ENCODE peak calls at places on chromosomes 6 and 20, in seven cellular contexts. One of them, this sample, is unnamed. For H3K4me1, the result is how much of the 10 kb centered on the place peaks cover.

GRCh38 chr6:28597924-28598323 is 72.2 kb downstream of the GPX5 start:
- DNase-seq in mesendoderm: peak
- DNase-seq in neuronal stem cell: no peak
- DNase-seq in H1: no peak
- DNase-seq in IMR-90: no peak
- DNase-seq in H9: no peak
- DNase-seq in mesenchymal stem cell: peak
- DNase-seq in this sample: peak

GRCh38 chr6:31477521-31477920 is 20.4 kb upstream of the MICB start:
- DNase-seq in mesendoderm: no peak
- DNase-seq in neuronal stem cell: no peak
- DNase-seq in IMR-90: no peak
- DNase-seq in H1: peak
- DNase-seq in mesenchymal stem cell: no peak
- DNase-seq in H9: no peak
- DNase-seq in this sample: no peak

GRCh38 chr6:29917843-29918242 is 24.5 kb upstream of the HLA-A start:
- DNase-seq in mesendoderm: peak
- DNase-seq in mesenchymal stem cell: no peak
- DNase-seq in H1: no peak
- DNase-seq in neuronal stem cell: no peak
- DNase-seq in IMR-90: no peak
- DNase-seq in H9: no peak
- DNase-seq in this sample: no peak

GRCh38 chr6:81937296-81937937 is 184.9 kb upstream of the TENT5A start:
- DNase-seq in H9: no peak
- DNase-seq in mesendoderm: no peak
- DNase-seq in H1: no peak
- DNase-seq in mesenchymal stem cell: peak
- DNase-seq in IMR-90: peak
- DNase-seq in neuronal stem cell: no peak
- DNase-seq in this sample: no peak

GRCh38 chr20:58754584-58754983 is 62.0 kb downstream of the NPEPL1 start:
- DNase-seq in IMR-90: no peak
- DNase-seq in mesendoderm: no peak
- DNase-seq in neuronal stem cell: no peak
- DNase-seq in H1: no peak
- DNase-seq in H9: no peak
- DNase-seq in mesenchymal stem cell: no peak
- DNase-seq in this sample: no peak

GRCh38 chr6:37654727-37655500 is 42.8 kb downstream of the MDGA1 start:
- DNase-seq in mesendoderm: no peak
- DNase-seq in neuronal stem cell: no peak
- DNase-seq in H1: no peak
- DNase-seq in mesenchymal stem cell: no peak
- DNase-seq in H9: no peak
- DNase-seq in IMR-90: no peak
- DNase-seq in this sample: no peak

GRCh38 chr6:14819840-14820420 is 425.9 kb upstream of the JARID2 start:
- DNase-seq in neuronal stem cell: no peak
- DNase-seq in IMR-90: no peak
- DNase-seq in H9: no peak
- DNase-seq in mesenchymal stem cell: no peak
- DNase-seq in H1: no peak
- DNase-seq in mesendoderm: no peak
- DNase-seq in this sample: no peak

GRCh38 chr20:41309817-41310216 is 7.7 kb downstream of the ZHX3 start:
- DNase-seq in mesenchymal stem cell: peak
- DNase-seq in mesendoderm: no peak
- DNase-seq in H9: no peak
- DNase-seq in H1: no peak
- DNase-seq in neuronal stem cell: no peak
- DNase-seq in IMR-90: peak
- DNase-seq in this sample: no peak

GRCh38 chr20:1953616-1954015 is 40.2 kb downstream of the PDYN start:
- DNase-seq in H1: no peak
- DNase-seq in neuronal stem cell: no peak
- DNase-seq in IMR-90: no peak
- DNase-seq in mesendoderm: no peak
- DNase-seq in mesenchymal stem cell: no peak
- DNase-seq in H9: no peak
- DNase-seq in this sample: no peak

GRCh38 chr6:38127284-38127683 is 307.8 kb downstream of the ZFAND3 start:
- DNase-seq in H9: no peak
- DNase-seq in mesendoderm: no peak
- DNase-seq in IMR-90: no peak
- DNase-seq in neuronal stem cell: no peak
- DNase-seq in H1: no peak
- DNase-seq in mesenchymal stem cell: no peak
- DNase-seq in this sample: no peak

GRCh38 chr6:96760153-96760687 is 77.1 kb downstream of the GPR63 start:
- DNase-seq in H9: no peak
- DNase-seq in mesendoderm: peak
- DNase-seq in neuronal stem cell: no peak
- DNase-seq in IMR-90: no peak
- DNase-seq in H1: no peak
- DNase-seq in mesenchymal stem cell: no peak
- DNase-seq in this sample: no peak

GRCh38 chr6:20092071-20092566 is 120.2 kb downstream of the MBOAT1 start:
- DNase-seq in IMR-90: peak
- DNase-seq in H9: no peak
- DNase-seq in mesendoderm: peak
- DNase-seq in neuronal stem cell: peak
- DNase-seq in mesenchymal stem cell: peak
- DNase-seq in H1: no peak
- DNase-seq in this sample: peak

DNA sequence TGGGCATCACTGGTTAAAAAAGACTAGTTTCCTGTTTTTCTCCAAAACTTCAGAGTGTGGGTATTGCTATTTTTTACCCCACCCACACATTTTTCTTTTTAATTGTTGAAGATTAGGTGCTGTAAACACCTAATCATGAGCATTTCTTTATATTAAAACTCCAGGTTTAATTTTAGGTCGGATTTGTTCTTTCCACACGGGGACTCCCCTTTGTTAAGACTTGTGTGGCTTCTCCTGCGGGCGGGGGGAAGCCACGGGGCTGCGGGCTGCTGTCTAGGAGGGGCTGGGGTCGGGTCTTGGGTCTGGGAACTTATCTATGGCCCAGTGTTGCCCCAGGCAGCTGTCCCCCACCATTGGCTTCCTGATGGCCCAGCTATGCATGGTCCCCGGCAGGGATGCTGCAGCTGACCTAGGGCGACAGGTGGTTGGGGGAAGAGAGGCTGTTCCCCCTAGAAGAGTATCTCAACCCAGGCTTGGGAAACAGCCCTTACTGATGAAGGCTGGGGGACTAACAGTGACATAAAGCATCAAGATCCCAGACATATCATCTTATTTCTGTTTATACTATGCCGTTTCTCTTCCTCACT is 87.3 kb downstream of the HIVEP2 start:
- DNase-seq in H9: no peak
- DNase-seq in neuronal stem cell: no peak
- DNase-seq in IMR-90: no peak
- DNase-seq in mesenchymal stem cell: no peak
- DNase-seq in H1: no peak
- DNase-seq in mesendoderm: no peak
- DNase-seq in this sample: no peak
- H3K4me1 ChIP-seq in H9: under half
- H3K4me1 ChIP-seq in neuronal stem cell: under half
- H3K4me1 ChIP-seq in IMR-90: under half
- H3K4me1 ChIP-seq in mesenchymal stem cell: under half
- H3K4me1 ChIP-seq in H1: under half
- H3K4me1 ChIP-seq in mesendoderm: under half
- H3K4me1 ChIP-seq in this sample: under half

DNA sequence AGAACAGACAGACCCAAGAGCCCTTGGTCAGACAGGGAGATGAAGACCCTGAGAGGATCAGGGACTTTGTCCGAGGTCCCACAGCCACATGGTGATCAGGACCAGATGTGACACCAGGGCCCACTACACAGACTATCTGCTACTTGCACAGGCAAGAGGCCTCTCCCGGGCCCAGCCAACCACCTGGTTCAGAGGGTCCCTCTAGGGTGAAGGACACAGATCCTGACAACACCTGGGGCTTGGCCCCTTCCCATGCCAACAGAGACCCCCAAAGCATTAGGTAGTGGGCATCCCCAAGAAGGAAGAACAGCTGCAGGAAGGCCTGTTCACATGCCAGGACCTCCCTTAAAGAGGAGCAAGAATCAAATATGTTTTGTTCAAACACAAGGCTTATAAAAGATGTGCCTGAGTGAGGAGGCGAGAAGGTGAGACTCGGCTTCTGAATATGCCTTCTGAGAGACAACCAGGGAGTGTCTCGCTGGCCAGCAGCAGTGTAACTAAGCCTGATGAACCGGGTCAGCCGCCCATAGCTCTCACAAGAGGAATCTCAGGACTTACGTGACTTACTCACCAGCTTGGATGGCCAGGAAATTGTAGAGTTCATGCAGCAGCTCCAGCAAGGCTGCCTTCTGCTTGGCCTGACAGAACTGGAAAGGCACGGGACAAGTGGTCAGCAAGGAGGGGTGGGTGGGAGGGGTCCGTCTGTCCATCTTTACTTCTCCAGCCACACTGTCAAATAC is 5.0 kb downstream of the LEMD2 start:
- DNase-seq in IMR-90: no peak
- DNase-seq in mesendoderm: no peak
- DNase-seq in H1: no peak
- DNase-seq in mesenchymal stem cell: no peak
- DNase-seq in neuronal stem cell: no peak
- DNase-seq in H9: no peak
- DNase-seq in this sample: peak
- H2BK5ac ChIP-seq in IMR-90: no peak
- H2BK5ac ChIP-seq in mesendoderm: no peak
- H2BK5ac ChIP-seq in H1: no peak
- H2BK5ac ChIP-seq in mesenchymal stem cell: no peak
- H2BK5ac ChIP-seq in neuronal stem cell: no peak
- H2BK5ac ChIP-seq in H9: no peak
- H2BK5ac ChIP-seq in this sample: no peak

DNA sequence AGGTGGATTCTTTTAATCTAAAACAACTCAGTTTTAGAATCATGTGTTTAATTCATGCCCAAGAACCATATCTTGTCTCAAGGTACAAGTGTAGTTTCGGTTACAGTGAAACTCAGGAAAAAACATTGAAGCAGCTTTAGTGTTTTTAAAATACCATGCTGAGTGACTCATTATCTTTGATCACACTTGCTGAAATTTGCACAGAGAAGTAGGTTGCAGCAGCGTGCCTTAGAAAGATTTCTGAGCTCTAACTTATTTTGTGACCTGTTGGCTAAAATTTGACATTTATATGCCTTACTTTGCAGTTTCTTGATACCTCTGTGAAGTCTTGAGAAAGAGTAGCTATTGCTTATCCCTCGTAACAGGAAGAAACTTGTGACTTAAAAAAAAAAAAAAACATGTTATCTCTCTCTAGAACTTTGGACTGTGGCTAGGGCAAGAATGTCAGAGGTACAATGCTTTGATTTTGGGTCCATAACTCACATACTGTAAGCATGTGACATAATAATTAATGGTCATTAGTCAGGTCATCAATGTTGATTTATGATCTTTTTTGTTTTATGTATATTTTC is 34.5 kb upstream of the FUCA2 start:
- DNase-seq in H1: no peak
- DNase-seq in neuronal stem cell: no peak
- DNase-seq in IMR-90: peak
- DNase-seq in H9: no peak
- DNase-seq in mesenchymal stem cell: peak
- DNase-seq in mesendoderm: no peak
- DNase-seq in this sample: no peak
- H3K4me1 ChIP-seq in H1: under half
- H3K4me1 ChIP-seq in neuronal stem cell: under half
- H3K4me1 ChIP-seq in IMR-90: under half
- H3K4me1 ChIP-seq in H9: under half
- H3K4me1 ChIP-seq in mesenchymal stem cell: under half
- H3K4me1 ChIP-seq in mesendoderm: under half
- H3K4me1 ChIP-seq in this sample: under half

GRCh38 chr20:7608246-7608645 is 332.0 kb downstream of the HAO1 start:
- DNase-seq in H1: no peak
- DNase-seq in neuronal stem cell: peak
- DNase-seq in mesendoderm: peak
- DNase-seq in H9: no peak
- DNase-seq in mesenchymal stem cell: peak
- DNase-seq in IMR-90: no peak
- DNase-seq in this sample: no peak

GRCh38 chr20:7606941-7607340 is 333.3 kb downstream of the HAO1 start:
- DNase-seq in mesendoderm: no peak
- DNase-seq in mesenchymal stem cell: no peak
- DNase-seq in neuronal stem cell: no peak
- DNase-seq in H1: no peak
- DNase-seq in IMR-90: no peak
- DNase-seq in H9: no peak
- DNase-seq in this sample: no peak

GRCh38 chr20:7609250-7609649 is 331.0 kb downstream of the HAO1 start:
- DNase-seq in neuronal stem cell: no peak
- DNase-seq in IMR-90: no peak
- DNase-seq in H1: no peak
- DNase-seq in mesendoderm: no peak
- DNase-seq in H9: no peak
- DNase-seq in mesenchymal stem cell: no peak
- DNase-seq in this sample: no peak

DNA sequence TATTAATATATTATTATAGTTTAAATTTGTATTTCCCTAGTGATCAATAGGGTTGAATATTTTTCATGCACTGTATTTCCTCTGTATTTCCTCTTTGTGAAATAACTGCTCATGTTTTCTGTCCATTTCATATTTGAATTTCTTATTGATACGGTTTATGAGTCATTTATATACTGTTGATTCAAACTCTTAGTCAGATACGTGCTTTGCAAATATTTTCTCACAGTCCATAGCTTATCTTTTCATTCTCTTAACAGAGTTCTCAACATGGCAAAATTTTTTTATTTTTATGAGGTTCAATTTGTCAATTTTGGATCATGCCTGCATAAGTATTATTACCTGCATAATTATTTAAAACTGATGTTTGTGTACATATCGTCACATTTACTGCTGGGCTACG is 329.6 kb downstream of the HAO1 start:
- DNase-seq in H9: no peak
- DNase-seq in neuronal stem cell: no peak
- DNase-seq in IMR-90: no peak
- DNase-seq in H1: no peak
- DNase-seq in mesenchymal stem cell: no peak
- DNase-seq in mesendoderm: no peak
- DNase-seq in this sample: no peak
- H2BK5ac ChIP-seq in H9: no peak
- H2BK5ac ChIP-seq in neuronal stem cell: no peak
- H2BK5ac ChIP-seq in IMR-90: no peak
- H2BK5ac ChIP-seq in H1: no peak
- H2BK5ac ChIP-seq in mesenchymal stem cell: no peak
- H2BK5ac ChIP-seq in mesendoderm: no peak
- H2BK5ac ChIP-seq in this sample: no peak

GRCh38 chr20:37807491-37807890 is 95.4 kb upstream of the VSTM2L start:
- DNase-seq in neuronal stem cell: no peak
- DNase-seq in mesenchymal stem cell: no peak
- DNase-seq in H9: no peak
- DNase-seq in mesendoderm: no peak
- DNase-seq in H1: no peak
- DNase-seq in IMR-90: no peak
- DNase-seq in this sample: no peak
- H3K4me1 ChIP-seq in neuronal stem cell: under half
- H3K4me1 ChIP-seq in mesenchymal stem cell: under half
- H3K4me1 ChIP-seq in H9: under half
- H3K4me1 ChIP-seq in mesendoderm: under half
- H3K4me1 ChIP-seq in H1: under half
- H3K4me1 ChIP-seq in IMR-90: under half
- H3K4me1 ChIP-seq in this sample: under half

GRCh38 chr20:48531505-48531904 is 296.3 kb downstream of the PREX1 start:
- DNase-seq in H1: no peak
- DNase-seq in H9: no peak
- DNase-seq in mesendoderm: no peak
- DNase-seq in IMR-90: no peak
- DNase-seq in neuronal stem cell: no peak
- DNase-seq in mesenchymal stem cell: no peak
- DNase-seq in this sample: no peak
- H2BK5ac ChIP-seq in H1: no peak
- H2BK5ac ChIP-seq in H9: no peak
- H2BK5ac ChIP-seq in mesendoderm: no peak
- H2BK5ac ChIP-seq in IMR-90: no peak
- H2BK5ac ChIP-seq in neuronal stem cell: no peak
- H2BK5ac ChIP-seq in mesenchymal stem cell: no peak
- H2BK5ac ChIP-seq in this sample: no peak